ENCODE peak calls at places on chromosomes 5 and 9, in four cellular contexts. J is GM12878, W is K562, P is HepG2. O is an unnamed sample.

GRCh38 chr5:91382530-91383026 is 539 bp downstream of the ARRDC3 start:
- DNase-seq in J (peak), P (peak), W (no peak), O (peak)

GRCh38 chr9:37364751-37365360 is 57.6 kb upstream of the GRHPR start:
- DNase-seq in W (peak), J (no peak), P (no peak), O (no peak)

GRCh38 chr5:61023131-61023530 is 78.1 kb downstream of the NDUFAF2 start:
- DNase-seq in W (no peak), J (no peak), P (no peak), O (no peak)

GRCh38 chr5:35339006-35339405 is 108.7 kb upstream of the PRLR start:
- DNase-seq in W (no peak), P (no peak), J (no peak), O (no peak)

GRCh38 chr9:88994820-88995180 is 3.5 kb downstream of the S1PR3 start:
- DNase-seq in J (no peak), P (no peak), W (no peak), O (no peak)

GRCh38 chr9:132514011-132514744 is 68.2 kb upstream of the BARHL1 start:
- DNase-seq in J (no peak), W (no peak), P (no peak), O (no peak)

GRCh38 chr9:77751341-77752091 is 103.4 kb upstream of the GNA14 start:
- DNase-seq in J (no peak), W (peak), P (peak), O (peak)

GRCh38 chr5:59608745-59609144 is 284.8 kb downstream of the PDE4D start:
- DNase-seq in W (no peak), P (no peak), J (no peak), O (no peak)

GRCh38 chr9:88198346-88198807 is 60.1 kb upstream of the SPATA31C2 start:
- DNase-seq in W (no peak), P (no peak), J (no peak), O (peak)

GRCh38 chr5:91521313-91521712 is 138.2 kb upstream of the ARRDC3 start:
- DNase-seq in W (no peak), J (no peak), P (no peak), O (no peak)

GRCh38 chr9:130565792-130566191 is 13.6 kb upstream of the FUBP3 start:
- DNase-seq in J (no peak), P (no peak), W (no peak), O (no peak)

GRCh38 chr9:8628771-8629170 is 829.2 kb upstream of the DMAC1 start:
- DNase-seq in P (no peak), W (no peak), J (no peak), O (no peak)

GRCh38 chr9:5994486-5994885 is 20.9 kb downstream of the RANBP6 start:
- DNase-seq in J (no peak), W (no peak), P (no peak), O (no peak)

GRCh38 chr9:70578720-70579119 is 164.3 kb upstream of the KLF9 start:
- DNase-seq in W (peak), J (no peak), P (no peak), O (no peak)

GRCh38 chr5:154466147-154466546 is 11.9 kb downstream of the HAND1 start:
- DNase-seq in W (no peak), P (peak), J (no peak), O (no peak)

GRCh38 chr5:9198399-9198798 is 347.5 kb downstream of the SEMA5A start:
- DNase-seq in J (no peak), W (no peak), P (no peak), O (no peak)
- TF ChIP-seq POLR2AphosphoS2 in J (no peak), W (no peak), P (no peak), O (no peak)

DNA sequence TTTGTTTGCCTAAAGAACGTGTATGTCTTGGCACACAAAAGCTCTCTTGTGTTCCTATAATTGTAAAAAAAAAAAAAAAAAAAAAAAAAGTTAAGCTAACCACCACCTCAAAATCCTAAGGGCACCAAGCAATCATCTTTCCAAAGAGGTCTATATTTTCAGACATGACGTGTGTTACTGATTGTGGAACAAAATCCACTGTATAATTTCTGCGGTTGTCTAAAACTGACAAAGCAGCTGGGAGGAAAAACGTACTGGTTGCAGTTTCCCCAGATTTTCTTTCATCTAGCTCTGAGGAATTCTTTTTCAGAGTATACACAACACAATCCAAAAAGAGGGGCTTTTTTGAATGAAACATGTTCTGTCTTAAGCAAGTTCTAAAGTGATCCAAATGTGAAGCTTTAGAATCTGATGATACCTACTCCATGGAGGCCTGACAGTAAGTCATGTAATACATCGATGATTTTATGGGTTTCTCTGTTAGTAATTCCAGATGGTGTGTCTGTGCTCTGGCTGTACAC is 375.6 kb upstream of the NUDT12 start:
- DNase-seq in P (no peak), J (no peak), W (no peak), O (no peak)
- H3K4me3 ChIP-seq in P (no peak), J (no peak), W (no peak), O (no peak)

GRCh38 chr5:149803153-149803552 is 73.0 kb downstream of the PPARGC1B start:
- DNase-seq in P (no peak), J (no peak), W (no peak), O (no peak)

GRCh38 chr5:149804478-149805450 is 74.7 kb downstream of the PPARGC1B start:
- DNase-seq in W (no peak), P (no peak), J (peak), O (no peak)

GRCh38 chr5:149802008-149802407 is 71.9 kb downstream of the PPARGC1B start:
- DNase-seq in P (no peak), J (no peak), W (no peak), O (no peak)

GRCh38 chr5:149801307-149801985 is 71.3 kb downstream of the PPARGC1B start:
- DNase-seq in J (no peak), W (peak), P (no peak), O (no peak)

GRCh38 chr5:149803641-149804468 is 73.7 kb downstream of the PPARGC1B start:
- DNase-seq in J (no peak), W (no peak), P (no peak), O (no peak)
- TF ChIP-seq POLR2A in J (no peak), W (no peak), P (no peak), O (no peak)

GRCh38 chr5:88049156-88049555 is 219.5 kb downstream of the TMEM161B start:
- DNase-seq in W (no peak), P (no peak), J (no peak), O (no peak)
- TF ChIP-seq POLR2AphosphoS2 in W (no peak), P (no peak), J (no peak), O (no peak)

DNA sequence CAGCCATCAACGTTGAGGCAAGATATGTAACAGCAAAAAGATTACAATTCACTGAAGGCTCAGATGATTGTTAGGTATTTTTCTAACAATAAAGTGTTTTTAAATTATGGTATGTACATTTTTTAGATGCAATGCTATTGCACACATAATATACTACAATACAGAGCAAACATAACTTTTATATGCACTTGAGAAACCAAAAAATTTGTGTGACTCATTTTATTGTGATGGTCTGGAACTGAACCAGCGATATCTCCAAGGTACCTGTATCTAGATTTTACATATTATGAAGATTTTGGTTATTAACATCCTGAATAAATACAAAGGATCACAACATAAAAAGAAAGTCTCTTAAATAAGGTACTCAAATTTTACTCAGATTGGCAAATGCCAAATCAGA is 41.3 kb downstream of the TBCA start:
- DNase-seq in P (no peak), W (no peak), J (no peak), O (no peak)
- H3K4me3 ChIP-seq in P (no peak), W (no peak), J (no peak), O (no peak)

GRCh38 chr5:140966293-140967225 is at the start of gene PCDHAC2:
- DNase-seq in W (no peak), J (no peak), P (no peak), O (peak)
- TF ChIP-seq POLR2A in W (no peak), J (no peak), P (no peak), O (peak)

DNA sequence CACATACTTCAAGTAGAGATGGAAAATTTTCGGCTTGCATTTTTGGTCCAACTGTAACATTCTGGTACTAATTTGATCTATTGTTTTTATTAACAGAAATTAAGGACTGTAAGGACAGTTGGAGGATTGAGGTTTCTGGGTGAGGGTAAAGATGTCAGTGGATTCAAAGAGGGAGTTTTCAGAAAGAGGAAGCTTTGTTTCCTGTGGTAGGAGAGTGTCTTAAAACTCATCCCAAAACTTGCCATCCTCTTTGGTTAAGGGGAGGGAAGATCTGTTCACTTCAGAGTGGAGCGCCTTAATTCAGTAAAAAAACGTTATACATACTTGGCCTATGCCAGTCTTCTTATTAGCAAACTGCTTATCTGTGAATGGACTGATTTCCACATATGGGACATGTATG is 13.8 kb downstream of the CNTRL start:
- DNase-seq in P (no peak), J (no peak), W (no peak), O (no peak)
- TF ChIP-seq POLR2AphosphoS2 in P (no peak), J (no peak), W (no peak), O (no peak)